ENCODE peak calls at places on chromosomes 4 and X, in nine cellular contexts. M is right atrium auricular region, P is fibroblast of lung, O is AG04450, E is stomach, F is colonic mucosa, N is omental fat pad, X is pancreas, B is WTC11. I is an unnamed sample.

GRCh38 chrX:1657367-1658082 is 42.7 kb downstream of the ASMT start:
- DNase-seq in F (peak), P (peak), O (no peak), N (no peak), M (no peak), B (no peak), X (no peak), E (no peak), I (no peak)

GRCh38 chrX:127708155-127708554 is 344.0 kb downstream of the ACTRT1 start:
- DNase-seq in X (no peak), N (no peak), E (no peak), F (no peak), B (no peak), O (no peak), P (no peak), M (no peak), I (no peak)

GRCh38 chr4:78057135-78057599 is at the start of gene FRAS1:
- DNase-seq in F (peak), E (no peak), B (peak), M (no peak), O (no peak), N (no peak), P (peak), X (peak), I (no peak)

GRCh38 chr4:188266386-188266785 is 127.1 kb downstream of the TRIML1 start:
- DNase-seq in X (no peak), F (no peak), O (no peak), P (no peak), B (no peak), N (no peak), M (no peak), E (no peak), I (no peak)

GRCh38 chr4:47525154-47525819 is 40.2 kb downstream of the ATP10D start:
- DNase-seq in X (no peak), N (no peak), B (no peak), M (peak), E (no peak), P (peak), O (peak), F (no peak), I (no peak)

GRCh38 chr4:98556451-98556850 is 102.0 kb downstream of the TSPAN5 start:
- DNase-seq in M (no peak), X (no peak), F (no peak), O (no peak), N (no peak), B (no peak), P (no peak), E (no peak), I (no peak)

GRCh38 chr4:2080429-2081300 is 21.5 kb downstream of the NAT8L start:
- DNase-seq in N (no peak), E (no peak), X (no peak), F (no peak), M (no peak), P (no peak), B (no peak), O (no peak), I (peak)

GRCh38 chr4:176791591-176792347 is 953 bp downstream of the VEGFC start:
- DNase-seq in P (peak), N (no peak), M (no peak), X (no peak), O (no peak), F (no peak), B (peak), E (peak), I (no peak)

GRCh38 chrX:7083468-7084396 is 63.8 kb upstream of the STS start:
- DNase-seq in P (peak), F (no peak), M (no peak), O (peak), N (no peak), B (no peak), E (no peak), X (no peak), I (peak)

GRCh38 chr4:87042986-87043820 is 108.4 kb downstream of the AFF1 start:
- DNase-seq in F (no peak), X (no peak), P (no peak), M (no peak), O (no peak), E (no peak), B (no peak), N (no peak), I (no peak)

GRCh38 chrX:122770581-122770980 is 413.5 kb upstream of the GRIA3 start:
- DNase-seq in O (no peak), F (no peak), M (no peak), E (no peak), N (no peak), P (peak), X (no peak), B (no peak), I (no peak)

GRCh38 chr4:41256740-41257256 is at the start of gene UCHL1:
- DNase-seq in F (no peak), E (peak), O (peak), N (no peak), P (peak), M (no peak), X (peak), B (peak), I (no peak)

GRCh38 chrX:47607091-47607490 is 12.6 kb downstream of the SYN1 start:
- DNase-seq in X (no peak), P (no peak), M (no peak), B (no peak), O (no peak), E (no peak), F (no peak), N (no peak), I (no peak)

GRCh38 chr4:173934201-173934600 is 349.3 kb downstream of the FBXO8 start:
- DNase-seq in E (no peak), P (peak), M (no peak), F (no peak), X (no peak), N (no peak), O (no peak), B (no peak), I (no peak)

GRCh38 chrX:130109429-130110378 is 593 bp downstream of the ELF4 start:
- DNase-seq in P (no peak), M (no peak), B (peak), X (no peak), E (no peak), N (no peak), F (no peak), O (no peak), I (no peak)

GRCh38 chrX:112785323-112785722 is 55.3 kb downstream of the AMOT start:
- DNase-seq in X (no peak), P (no peak), E (no peak), O (no peak), F (no peak), M (no peak), B (no peak), N (no peak), I (no peak)

GRCh38 chrX:40096395-40097091 is 1.2 kb downstream of the BCOR start:
- DNase-seq in E (no peak), N (no peak), B (no peak), M (no peak), P (no peak), O (no peak), X (peak), F (peak), I (no peak)

GRCh38 chrX:140697618-140698017 is 11.9 kb upstream of the LINC00632 start:
- DNase-seq in P (no peak), X (no peak), O (no peak), B (no peak), N (no peak), M (no peak), E (no peak), F (no peak), I (no peak)

GRCh38 chrX:120281761-120282160 is 29.5 kb downstream of the TMEM255A start:
- DNase-seq in O (no peak), M (no peak), P (no peak), B (no peak), E (no peak), F (no peak), X (no peak), N (no peak), I (no peak)

GRCh38 chr4:174365018-174365587 is 81.4 kb downstream of the CEP44 start:
- DNase-seq in O (peak), N (no peak), M (no peak), B (no peak), X (no peak), P (peak), E (no peak), F (no peak), I (no peak)

GRCh38 chr4:70113656-70114055 is 40.4 kb upstream of the PRR27 start:
- DNase-seq in N (no peak), O (no peak), M (no peak), X (no peak), E (no peak), F (no peak), B (no peak), P (no peak), I (no peak)

GRCh38 chr4:2179717-2180116 is 62.2 kb downstream of the HAUS3 start:
- DNase-seq in B (no peak), M (no peak), P (no peak), N (no peak), O (no peak), E (no peak), X (no peak), F (no peak), I (no peak)

GRCh38 chrX:56783450-56783831 is 54.4 kb downstream of the NBDY start:
- DNase-seq in E (peak), N (peak), O (no peak), P (no peak), B (peak), M (peak), X (peak), F (peak), I (no peak)

GRCh38 chr4:1718095-1718850 is 2.9 kb downstream of the TMEM129 start:
- DNase-seq in B (no peak), M (no peak), X (peak), O (no peak), F (no peak), E (peak), P (no peak), N (no peak), I (no peak)

GRCh38 chr4:11505225-11505971 is 76.7 kb upstream of the HS3ST1 start:
- DNase-seq in O (no peak), B (no peak), X (no peak), N (no peak), P (peak), M (no peak), E (peak), F (peak), I (no peak)

GRCh38 chr4:69894706-69895105 is 34.8 kb upstream of the SULT1E1 start:
- DNase-seq in F (no peak), N (no peak), X (no peak), E (no peak), P (no peak), M (no peak), O (no peak), B (no peak), I (no peak)

GRCh38 chrX:12563121-12563520 is 228.1 kb upstream of the PRPS2 start:
- DNase-seq in B (no peak), P (peak), E (no peak), O (peak), N (no peak), F (no peak), M (no peak), X (no peak), I (no peak)

GRCh38 chr4:13611283-13611842 is 16.2 kb downstream of the BOD1L1 start:
- DNase-seq in N (no peak), E (no peak), O (peak), P (peak), M (no peak), F (no peak), X (no peak), B (no peak), I (no peak)
- TF ChIP-seq CTCF in N (no peak), E (no peak), O (no peak), P (no peak), M (no peak), F (no peak), X (no peak), B (no peak), I (no peak)

GRCh38 chr4:185222598-185222997 is 13.2 kb downstream of the SNX25 start:
- DNase-seq in M (no peak), F (no peak), B (no peak), P (peak), E (no peak), X (no peak), N (no peak), O (no peak), I (no peak)

GRCh38 chr4:185221912-185222311 is 12.5 kb downstream of the SNX25 start:
- DNase-seq in F (no peak), B (no peak), P (no peak), X (no peak), O (no peak), E (no peak), M (no peak), N (no peak), I (no peak)

GRCh38 chr4:185227131-185227551 is 17.7 kb downstream of the SNX25 start:
- DNase-seq in O (no peak), B (no peak), N (no peak), X (peak), F (no peak), M (no peak), P (no peak), E (no peak), I (no peak)

GRCh38 chr4:185221491-185221890 is 12.1 kb downstream of the SNX25 start:
- DNase-seq in O (no peak), F (no peak), X (no peak), B (no peak), N (no peak), P (no peak), E (no peak), M (no peak), I (no peak)

DNA sequence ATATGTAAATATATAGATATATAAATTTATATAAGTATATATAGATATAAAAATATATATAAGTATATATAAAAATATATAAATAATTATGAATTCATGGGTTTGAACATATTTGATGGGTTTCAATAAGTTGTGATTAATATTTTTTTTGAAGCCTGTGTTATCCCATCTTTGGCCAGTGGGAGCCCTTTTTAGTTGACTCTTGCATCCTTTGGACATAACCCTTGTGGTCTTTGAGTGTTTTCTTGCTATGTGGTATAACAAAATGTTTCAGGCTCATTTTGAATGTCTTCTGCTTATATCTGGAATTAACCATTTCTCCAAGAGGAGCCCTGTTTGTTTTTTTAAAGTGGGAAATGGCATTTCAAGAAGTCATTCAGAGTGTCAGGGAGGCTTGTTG is 15.2 kb downstream of the SNX25 start:
- DNase-seq in N (no peak), P (no peak), F (no peak), X (no peak), E (no peak), M (no peak), O (no peak), B (no peak), I (no peak)
- TF ChIP-seq CTCF in N (no peak), P (no peak), F (no peak), X (no peak), E (no peak), M (no peak), O (peak), B (no peak), I (peak)

DNA sequence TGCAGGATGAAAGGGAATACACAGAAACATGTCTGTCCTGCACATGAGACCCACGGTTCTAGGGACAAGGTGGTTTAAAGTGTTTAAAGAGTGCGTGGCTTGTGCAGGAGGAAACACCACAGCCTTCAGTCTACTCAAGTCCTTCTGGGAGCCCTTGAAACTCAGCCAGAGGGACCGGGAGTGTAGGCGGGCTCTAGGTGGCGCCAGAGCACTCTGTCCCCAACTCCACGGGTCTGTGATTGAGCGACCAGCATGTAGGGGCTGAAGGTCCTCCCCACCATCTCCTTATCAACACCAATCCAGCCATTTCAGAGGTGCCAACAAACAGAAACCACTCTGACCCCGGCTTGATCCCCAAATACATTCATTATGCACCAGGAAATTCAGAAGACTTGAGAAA is 82.0 kb upstream of the CLDN34 start:
- DNase-seq in P (peak), M (no peak), X (no peak), E (peak), B (peak), F (peak), N (no peak), O (no peak), I (peak)
- TF ChIP-seq CTCF in P (peak), M (peak), X (no peak), E (peak), B (peak), F (peak), N (no peak), O (peak), I (peak)

GRCh38 chrX:96183843-96184242 is 500.8 kb upstream of the DIAPH2 start:
- DNase-seq in M (no peak), O (no peak), P (no peak), E (no peak), N (no peak), F (no peak), B (no peak), X (no peak), I (no peak)

GRCh38 chrX:96182366-96182765 is 502.3 kb upstream of the DIAPH2 start:
- DNase-seq in E (no peak), N (no peak), M (no peak), O (peak), F (peak), X (no peak), P (no peak), B (peak), I (no peak)

DNA sequence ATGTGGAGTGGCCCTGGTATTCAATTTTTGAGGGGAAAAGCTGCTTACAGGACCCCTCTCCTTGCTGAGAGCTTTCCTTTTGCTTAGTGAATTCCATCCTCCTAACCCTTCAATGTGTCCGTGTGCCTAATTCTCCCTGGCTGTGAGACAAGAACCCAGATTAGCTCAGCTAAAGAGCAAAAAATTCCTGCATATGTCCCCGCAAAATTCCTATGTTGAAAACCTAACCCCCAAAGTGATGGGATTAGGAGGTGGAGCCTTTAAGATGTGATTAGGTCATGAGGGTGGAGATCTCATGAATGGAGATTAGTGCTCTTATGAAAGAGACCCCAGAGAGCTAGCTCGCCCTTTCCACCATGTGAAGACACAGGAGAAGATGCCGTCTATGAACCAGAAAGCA is 503.1 kb upstream of the DIAPH2 start:
- DNase-seq in N (no peak), P (no peak), X (no peak), F (no peak), B (no peak), O (no peak), E (no peak), M (no peak), I (no peak)
- TF ChIP-seq CTCF in N (no peak), P (no peak), X (no peak), F (no peak), B (no peak), O (no peak), E (no peak), M (no peak), I (no peak)

DNA sequence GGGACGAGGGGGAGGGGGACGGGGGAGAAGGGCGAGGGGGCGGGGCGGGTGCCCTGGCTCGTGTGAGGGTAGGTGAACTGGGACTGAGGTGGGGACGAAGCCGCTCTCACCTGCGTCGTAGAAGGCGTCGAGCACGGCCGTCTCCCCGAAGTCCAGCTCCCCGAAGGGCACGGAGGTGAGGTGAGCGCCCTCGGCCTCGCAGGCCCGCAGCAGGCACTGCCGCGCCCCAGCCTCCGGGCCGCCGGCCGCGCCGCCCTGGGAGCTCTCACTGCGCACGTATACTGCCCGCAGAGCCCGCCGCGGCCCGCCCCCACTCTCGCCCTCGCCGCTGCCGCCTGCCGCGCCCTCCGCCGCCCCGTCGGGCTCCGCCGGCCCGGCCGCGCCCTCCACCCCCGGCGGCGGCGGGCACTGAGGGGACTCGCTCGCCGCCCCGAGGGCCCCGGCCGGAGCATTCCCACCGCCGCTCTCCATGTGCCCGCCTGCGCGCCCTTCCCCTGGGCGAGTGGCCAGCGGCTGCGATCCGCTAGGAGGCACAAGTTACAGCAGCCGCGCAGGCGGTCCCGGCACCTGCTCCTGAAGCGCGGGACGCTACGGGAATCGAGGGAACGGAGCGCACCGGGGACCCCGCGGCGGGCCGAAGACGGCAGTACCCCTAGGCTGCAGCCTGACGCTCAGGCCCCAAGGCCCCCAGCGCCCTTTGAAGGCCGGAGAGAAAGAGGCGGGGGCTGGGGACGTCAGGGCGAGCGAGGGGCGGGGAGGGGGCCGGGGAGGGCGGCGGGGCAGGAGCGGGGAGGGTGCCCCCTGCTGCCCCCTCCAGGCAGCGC is at the start of gene MAP3K15:
- DNase-seq in F (peak), P (peak), E (peak), N (no peak), O (no peak), M (no peak), X (peak), B (peak), I (no peak)
- TF ChIP-seq CTCF in F (no peak), P (no peak), E (no peak), N (no peak), O (no peak), M (no peak), X (peak), B (peak), I (peak)

GRCh38 chr4:14237911-14238310 is 610.4 kb upstream of the BOD1L1 start:
- DNase-seq in P (no peak), N (no peak), B (no peak), E (no peak), O (no peak), F (no peak), X (no peak), M (no peak), I (no peak)

GRCh38 chr4:14236359-14236758 is 608.8 kb upstream of the BOD1L1 start:
- DNase-seq in X (no peak), E (no peak), N (no peak), P (no peak), F (no peak), M (no peak), O (no peak), B (no peak), I (no peak)

DNA sequence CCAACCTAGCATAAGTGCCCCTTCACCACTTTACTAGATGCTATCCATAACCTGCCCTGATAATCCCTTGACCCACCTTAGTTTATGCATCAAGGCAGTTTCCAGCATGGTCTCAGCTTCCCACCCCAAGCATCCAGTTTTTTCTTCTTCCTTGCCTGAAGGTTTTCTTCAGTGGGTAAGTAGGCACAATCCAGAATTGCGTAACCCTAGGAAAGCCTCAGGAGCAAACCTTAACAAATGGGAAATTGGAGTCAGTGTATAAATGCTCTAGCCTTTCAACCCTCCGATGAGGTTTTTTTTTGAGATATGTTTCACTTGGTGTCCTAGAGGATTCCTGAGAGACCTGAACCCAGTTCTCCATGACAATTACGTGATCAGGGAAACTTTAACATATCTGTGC is 614.0 kb upstream of the BOD1L1 start:
- DNase-seq in X (no peak), O (no peak), E (no peak), M (no peak), F (no peak), B (no peak), N (no peak), P (no peak), I (no peak)
- TF ChIP-seq CTCF in X (no peak), O (no peak), E (no peak), M (no peak), F (no peak), B (no peak), N (no peak), P (no peak), I (no peak)

GRCh38 chr4:17124767-17125166 is 226.3 kb upstream of the LDB2 start:
- DNase-seq in E (no peak), P (no peak), F (no peak), B (no peak), N (no peak), X (no peak), O (no peak), M (no peak), I (no peak)
- TF ChIP-seq CTCF in E (no peak), P (no peak), F (no peak), B (peak), N (no peak), X (no peak), O (peak), M (no peak), I (no peak)